ENCODE peak calls at places on chromosome 10, in seven cellular contexts. N is H9, C is neuronal stem cell, H is IMR-90, J is mesendoderm, E is H1, D is trophoblast cell. Y is an unnamed sample.

GRCh38 chr10:99540673-99541531 is 8.2 kb downstream of the NKX2-3 start:
- DNase-seq in D (peak), H (no peak), C (no peak), N (peak), E (peak), J (no peak), Y (peak)

GRCh38 chr10:63099734-63100133 is 33.4 kb upstream of the NRBF2 start:
- DNase-seq in J (no peak), E (no peak), D (peak), H (no peak), N (no peak), C (no peak), Y (no peak)

GRCh38 chr10:5970527-5970926 is 6.8 kb downstream of the IL15RA start:
- DNase-seq in E (no peak), C (no peak), H (no peak), J (no peak), N (no peak), D (no peak), Y (no peak)

GRCh38 chr10:74586088-74586585 is 240.3 kb upstream of the KAT6B start:
- DNase-seq in E (no peak), D (no peak), N (no peak), C (no peak), J (peak), H (peak), Y (peak)

GRCh38 chr10:88932539-88933256 is 19.9 kb downstream of the ACTA2 start:
- DNase-seq in C (peak), J (peak), E (peak), D (peak), H (peak), N (peak), Y (peak)

GRCh38 chr10:94038024-94038423 is 44.3 kb downstream of the PLCE1 start:
- DNase-seq in C (no peak), N (no peak), H (peak), E (no peak), J (peak), D (no peak), Y (peak)

GRCh38 chr10:43250925-43251663 is 15.8 kb downstream of the RASGEF1A start:
- DNase-seq in C (no peak), E (no peak), J (peak), N (peak), H (no peak), D (no peak), Y (no peak)

GRCh38 chr10:99731296-99732032 is 463 bp downstream of the COX15 start:
- DNase-seq in H (no peak), C (no peak), J (no peak), E (no peak), N (no peak), D (no peak), Y (peak)

GRCh38 chr10:29244978-29245377 is 43.9 kb upstream of the LYZL1 start:
- DNase-seq in H (no peak), J (no peak), D (no peak), N (no peak), C (no peak), E (no peak), Y (no peak)

GRCh38 chr10:83952273-83952672 is 187.0 kb upstream of the GHITM start:
- DNase-seq in D (no peak), J (no peak), E (no peak), N (no peak), H (no peak), C (no peak), Y (no peak)

GRCh38 chr10:132516771-132517725 is 20.5 kb upstream of the INPP5A start:
- DNase-seq in E (peak), H (peak), N (peak), J (peak), D (peak), C (peak), Y (peak)

GRCh38 chr10:60186315-60187071 is 203.2 kb downstream of the ANK3 start:
- DNase-seq in H (peak), C (no peak), E (no peak), D (no peak), J (no peak), N (no peak), Y (no peak)

GRCh38 chr10:89392974-89393373 is 551 bp downstream of the IFIT1 start:
- DNase-seq in N (no peak), H (peak), J (no peak), D (peak), C (no peak), E (no peak), Y (peak)

GRCh38 chr10:113646337-113647201 is 17.3 kb downstream of the NRAP start:
- DNase-seq in C (no peak), E (no peak), J (no peak), N (no peak), D (peak), H (no peak), Y (no peak)

GRCh38 chr10:93580824-93581223 is 14.4 kb downstream of the FFAR4 start:
- DNase-seq in N (peak), H (peak), E (no peak), D (no peak), C (peak), J (peak), Y (peak)

GRCh38 chr10:60235001-60235400 is 154.7 kb downstream of the ANK3 start:
- DNase-seq in N (no peak), J (no peak), H (peak), D (no peak), C (no peak), E (no peak), Y (peak)

GRCh38 chr10:133166828-133167692 is 7.0 kb downstream of the KNDC1 start:
- DNase-seq in C (no peak), H (no peak), J (no peak), N (no peak), E (no peak), D (no peak), Y (no peak)

GRCh38 chr10:6689036-6689435 is 109.0 kb upstream of the PRKCQ start:
- DNase-seq in D (no peak), E (no peak), N (no peak), J (no peak), C (no peak), H (no peak), Y (no peak)

GRCh38 chr10:97731346-97732051 is 5.4 kb upstream of the ZFYVE27 start:
- DNase-seq in H (peak), D (peak), C (peak), J (peak), E (peak), N (peak), Y (peak)

GRCh38 chr10:49519717-49520116 is 19.2 kb downstream of the ERCC6 start:
- DNase-seq in J (no peak), D (no peak), C (no peak), H (no peak), N (no peak), E (no peak), Y (no peak)

GRCh38 chr10:31838065-31838464 is 90.6 kb downstream of the ARHGAP12 start:
- DNase-seq in E (no peak), D (no peak), J (no peak), C (no peak), H (no peak), N (no peak), Y (no peak)

GRCh38 chr10:42551582-42552187 is 86.7 kb downstream of the ZNF33B start:
- DNase-seq in C (peak), J (peak), E (no peak), H (no peak), D (no peak), N (no peak), Y (no peak)

GRCh38 chr10:3813986-3814831 is 29.2 kb upstream of the KLF6 start:
- DNase-seq in N (no peak), E (no peak), H (peak), J (no peak), C (no peak), D (no peak), Y (no peak)

GRCh38 chr10:85317827-85318226 is 989.4 kb downstream of the CCSER2 start:
- DNase-seq in E (no peak), N (no peak), C (no peak), H (no peak), J (peak), D (peak), Y (no peak)

GRCh38 chr10:102433619-102434046 is 1.3 kb upstream of the CUEDC2 start:
- DNase-seq in N (no peak), C (no peak), E (no peak), J (no peak), H (no peak), D (no peak), Y (no peak)

GRCh38 chr10:92886334-92886961 is 38.1 kb downstream of the EXOC6 start:
- DNase-seq in D (peak), C (no peak), J (peak), E (no peak), H (peak), N (no peak), Y (no peak)

DNA sequence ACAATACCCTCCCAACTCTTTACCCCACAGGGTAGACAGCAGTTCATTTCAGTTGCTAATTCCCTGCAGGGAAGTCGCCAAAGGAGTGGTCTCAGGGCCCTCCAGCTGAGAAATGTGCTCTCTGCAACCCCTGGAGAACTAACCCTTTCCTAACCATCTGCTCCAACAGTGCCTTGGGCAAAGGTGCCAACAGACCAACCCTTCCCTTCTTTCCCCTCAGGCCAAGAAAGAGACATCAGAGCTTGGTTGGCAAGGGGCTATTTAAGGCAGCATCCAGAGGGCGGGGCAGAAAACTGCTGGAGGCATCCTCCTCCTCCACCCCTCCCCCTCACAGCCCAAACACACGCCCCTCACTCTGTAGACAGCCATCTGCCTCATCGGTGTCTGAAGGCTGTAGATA is 1.7 kb downstream of the SORBS1 start:
- DNase-seq in D (no peak), C (peak), E (peak), N (peak), H (no peak), J (peak), Y (no peak)
- H3K9ac ChIP-seq in D (no peak), C (no peak), E (no peak), N (no peak), H (no peak), J (no peak), Y (no peak)

GRCh38 chr10:34135515-34135914 is 679.6 kb downstream of the PARD3 start:
- DNase-seq in J (no peak), N (no peak), D (no peak), H (no peak), C (no peak), E (no peak), Y (no peak)

GRCh38 chr10:34141032-34141431 is 674.1 kb downstream of the PARD3 start:
- DNase-seq in N (no peak), H (no peak), E (no peak), J (no peak), D (no peak), C (no peak), Y (no peak)

GRCh38 chr10:34137955-34138354 is 677.1 kb downstream of the PARD3 start:
- DNase-seq in C (no peak), N (no peak), E (no peak), D (no peak), H (no peak), J (no peak), Y (peak)

GRCh38 chr10:34143466-34143865 is 671.6 kb downstream of the PARD3 start:
- DNase-seq in C (no peak), J (no peak), E (no peak), N (no peak), D (no peak), H (no peak), Y (no peak)

GRCh38 chr10:34139559-34139958 is 675.5 kb downstream of the PARD3 start:
- DNase-seq in C (no peak), J (no peak), N (no peak), E (no peak), H (peak), D (peak), Y (peak)
- H3K4ac ChIP-seq in C (no peak), J (no peak), N (no peak), E (no peak), H (no peak), D (no peak), Y (no peak)

DNA sequence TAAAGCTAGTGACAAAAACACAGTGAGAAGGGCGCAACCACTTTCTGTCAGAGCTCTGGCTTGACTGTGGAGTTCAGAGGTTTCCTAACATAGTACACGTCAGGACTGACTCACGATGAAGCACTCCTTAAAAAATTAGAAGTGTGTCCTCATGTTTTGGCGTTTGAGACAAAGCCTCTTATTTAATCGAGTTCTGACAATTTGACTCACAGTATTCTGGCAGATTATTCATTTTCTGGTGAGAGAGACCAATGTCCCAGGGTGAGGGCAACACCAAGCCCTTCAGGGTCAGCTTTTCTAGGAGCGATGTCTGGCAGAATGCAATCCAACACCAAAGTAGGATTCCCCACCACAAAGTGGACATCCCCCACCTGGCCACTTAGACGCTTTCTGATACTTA is 108.7 kb downstream of the DIP2C start:
- DNase-seq in C (no peak), J (no peak), E (no peak), H (peak), D (peak), N (no peak), Y (peak)
- H3K9ac ChIP-seq in C (no peak), J (no peak), E (no peak), H (no peak), D (no peak), N (no peak), Y (peak)

GRCh38 chr10:35631404-35631803 is 10.7 kb downstream of the FZD8 start:
- DNase-seq in E (no peak), D (no peak), H (no peak), N (no peak), J (no peak), C (no peak), Y (no peak)
- H3K4ac ChIP-seq in E (no peak), D (no peak), H (no peak), N (no peak), J (no peak), C (no peak), Y (no peak)

GRCh38 chr10:80205478-80206276 is at the start of gene ANXA11:
- DNase-seq in C (peak), E (peak), H (peak), J (peak), N (peak), D (peak), Y (peak)
- H3K9ac ChIP-seq in C (peak), E (peak), H (peak), J (peak), N (peak), D (peak), Y (peak)

GRCh38 chr10:23448323-23448722 is 9.4 kb downstream of the OTUD1 start:
- DNase-seq in C (no peak), J (no peak), D (no peak), E (no peak), H (no peak), N (no peak), Y (no peak)
- H3K4ac ChIP-seq in C (no peak), J (no peak), D (no peak), E (no peak), H (no peak), N (no peak), Y (no peak)

GRCh38 chr10:26048756-26049155 is 114.7 kb downstream of the MYO3A start:
- DNase-seq in N (no peak), C (no peak), E (no peak), D (no peak), J (peak), H (no peak), Y (no peak)
- H3K9ac ChIP-seq in N (no peak), C (no peak), E (no peak), D (no peak), J (no peak), H (no peak), Y (no peak)

DNA sequence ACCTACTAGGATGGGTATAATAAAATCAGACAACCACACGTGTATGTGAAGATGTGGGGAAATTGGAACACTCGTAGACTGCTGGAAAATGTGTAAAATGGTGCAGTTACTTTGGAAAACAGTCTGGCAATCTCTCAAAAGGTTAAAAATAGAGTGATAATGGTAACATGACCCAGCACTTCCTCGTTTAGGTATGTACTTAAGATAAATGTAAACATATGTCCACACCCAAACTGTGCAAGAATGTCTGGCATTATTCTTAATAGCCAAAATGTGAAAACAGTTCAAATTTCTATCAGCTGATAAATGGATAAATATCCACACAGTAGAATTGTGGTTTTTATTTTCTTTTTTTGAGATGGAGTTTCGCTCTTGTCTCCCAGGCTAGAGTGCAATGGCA is 272.8 kb downstream of the ZNF248 start:
- DNase-seq in N (no peak), E (no peak), J (no peak), C (no peak), D (no peak), H (no peak), Y (no peak)
- H3K4ac ChIP-seq in N (no peak), E (no peak), J (no peak), C (no peak), D (no peak), H (no peak), Y (no peak)